ENCODE peak calls at places on chromosomes 2 and 18, in nine cellular contexts. L, P, C, V, M, F, X, B and K are unnamed samples.

GRCh38 chr2:10019174-10019971 is 24.0 kb upstream of the KLF11 start:
- DNase-seq in V (no peak), X (no peak), M (no peak), L (no peak), P (no peak), F (peak; percentile 72), C (no peak), B (peak; percentile 51), K (no peak)

GRCh38 chr2:231928901-231929725 is 2.9 kb upstream of the NPPC start:
- DNase-seq in X (no peak), B (no peak), M (no peak), F (no peak), V (no peak), C (no peak), P (no peak), L (no peak), K (no peak)

GRCh38 chr2:2026851-2027250 is 282.5 kb upstream of the PXDN start:
- DNase-seq in C (no peak), B (no peak), V (no peak), F (no peak), P (no peak), X (no peak), L (no peak), M (no peak), K (no peak)

GRCh38 chr18:11989966-11990380 is 8.7 kb downstream of the IMPA2 start:
- DNase-seq in C (no peak), X (peak; percentile 10), L (no peak), F (no peak), M (peak; percentile 55), V (no peak), B (no peak), P (no peak), K (no peak)

GRCh38 chr18:78822171-78822570 is 157.4 kb upstream of the SALL3 start:
- DNase-seq in M (no peak), V (no peak), B (no peak), C (no peak), X (no peak), L (no peak), F (no peak), P (no peak), K (no peak)

GRCh38 chr18:78875268-78875997 is 104.2 kb upstream of the SALL3 start:
- DNase-seq in V (peak; percentile 12), C (no peak), X (peak; percentile 25), L (no peak), M (no peak), F (peak; percentile 76), B (no peak), P (no peak), K (no peak)

GRCh38 chr2:142758973-142759372 is 118.5 kb upstream of the KYNU start:
- DNase-seq in L (no peak), F (no peak), P (no peak), B (no peak), M (no peak), X (no peak), V (no peak), C (no peak), K (no peak)

GRCh38 chr2:190718652-190719526 is 70.0 kb downstream of the NAB1 start:
- DNase-seq in V (peak; percentile 93), P (peak; percentile 50), M (peak; percentile 98), X (peak; percentile 98), L (peak; percentile 50), F (no peak), B (no peak), C (no peak), K (no peak)

GRCh38 chr2:236569593-236569973 is at the start of gene ACKR3:
- DNase-seq in F (peak; percentile 89), C (peak; percentile 61), M (peak; percentile 57), L (peak; percentile 49), P (peak; percentile 81), B (peak; percentile 80), X (peak; percentile 79), V (peak; percentile 27), K (peak; percentile 59)

GRCh38 chr2:95345415-95346235 is 48.5 kb downstream of the KCNIP3 start:
- DNase-seq in L (peak; percentile 21), B (peak; percentile 84), C (peak; percentile 21), F (peak; percentile 50), V (peak; percentile 78), P (peak; percentile 94), M (peak; percentile 67), X (peak; percentile 80), K (peak; percentile 47)